ENCODE peak calls at places on chromosome 7, in six cellular contexts. P is GM23338, L is H1, I is K562, E is HepG2, Y is GM12878. V is an unnamed sample.

GRCh38 chr7:4236389-4236788 is 445.7 kb upstream of the FOXK1 start:
- DNase-seq in P (no peak), I (no peak), Y (no peak), E (no peak), L (no peak), V (no peak)

GRCh38 chr7:113207441-113207840 is 89.1 kb upstream of the SMIM30 start:
- DNase-seq in P (no peak), I (no peak), Y (no peak), L (no peak), E (no peak), V (no peak)

GRCh38 chr7:148261996-148262688 is 328.4 kb upstream of the C7orf33 start:
- DNase-seq in L (no peak), P (peak; percentile 9), I (no peak), Y (no peak), E (no peak), V (no peak)

GRCh38 chr7:158021836-158022235 is 565.8 kb downstream of the PTPRN2 start:
- DNase-seq in E (no peak), L (no peak), I (no peak), Y (no peak), P (no peak), V (no peak)

GRCh38 chr7:391961-392524 is 102.1 kb downstream of the FOXL3 start:
- DNase-seq in Y (no peak), L (no peak), I (peak; percentile 49), P (no peak), E (no peak), V (peak; percentile 6)

GRCh38 chr7:142782922-142783900 is 12.4 kb downstream of the PRSS2 start:
- DNase-seq in E (peak; percentile 83), L (peak; percentile 88), P (peak; percentile 97), Y (peak; percentile 66), I (peak; percentile 96), V (peak; percentile 91)

GRCh38 chr7:24436131-24436920 is 136.9 kb upstream of the PALS2 start:
- DNase-seq in E (no peak), Y (no peak), P (peak; percentile 80), I (no peak), L (peak; percentile 17), V (no peak)

GRCh38 chr7:134651991-134652390 is 5.3 kb downstream of the BPGM start:
- DNase-seq in L (no peak), P (no peak), I (no peak), E (no peak), Y (no peak), V (no peak)

GRCh38 chr7:17681965-17682364 is 258.3 kb downstream of the SNX13 start:
- DNase-seq in I (no peak), L (no peak), E (no peak), Y (no peak), P (no peak), V (no peak)

GRCh38 chr7:33760146-33760545 is 145.2 kb upstream of the BMPER start:
- DNase-seq in P (no peak), L (no peak), I (no peak), E (no peak), Y (no peak), V (no peak)

GRCh38 chr7:30851651-30852359 is 59.8 kb upstream of the AQP1 start:
- DNase-seq in P (peak; percentile 13), I (no peak), L (no peak), Y (no peak), E (no peak), V (no peak)
- TF ChIP-seq CREB1 in P (no peak), I (no peak), L (no peak), Y (no peak), E (no peak), V (no peak)

GRCh38 chr7:2288503-2288902 is 25.7 kb downstream of the SNX8 start:
- DNase-seq in Y (no peak), I (no peak), L (no peak), P (no peak), E (no peak), V (no peak)
- TF ChIP-seq CREB1 in Y (peak; percentile 25), I (no peak), L (no peak), P (no peak), E (no peak), V (no peak)

DNA sequence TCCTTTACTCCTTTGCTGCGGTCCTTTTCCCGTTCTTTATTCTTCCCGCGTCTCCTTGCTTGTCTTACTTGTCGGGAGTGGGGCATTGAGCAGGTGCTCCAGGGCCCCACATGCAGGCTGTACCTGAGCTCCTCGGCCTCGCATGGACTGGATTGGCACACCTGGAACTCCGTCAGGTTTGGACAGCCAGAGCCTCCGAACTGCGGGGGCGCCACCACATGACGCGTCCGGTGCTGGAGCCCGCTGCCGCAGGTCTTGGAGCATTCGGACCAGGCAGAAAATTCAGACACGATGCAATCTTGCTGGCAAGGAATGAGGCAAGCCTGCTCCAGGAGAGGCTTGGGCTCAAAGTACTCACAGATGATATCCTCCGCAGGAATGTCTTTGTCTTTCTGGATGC is 195.7 kb downstream of the THSD7A start:
- DNase-seq in Y (no peak), I (no peak), E (no peak), L (no peak), P (peak; percentile 27), V (peak; percentile 17)
- TF ChIP-seq CREB1 in Y (no peak), I (no peak), E (no peak), L (no peak), P (no peak), V (no peak)

GRCh38 chr7:92725161-92725925 is 111.0 kb downstream of the CDK6 start:
- DNase-seq in L (no peak), E (no peak), I (no peak), Y (no peak), P (no peak), V (no peak)
- TF ChIP-seq CREB1 in L (no peak), E (no peak), I (no peak), Y (no peak), P (no peak), V (no peak)

GRCh38 chr7:100675581-100676350 is 2.2 kb downstream of the GNB2 start:
- DNase-seq in P (peak; percentile 80), L (no peak), E (no peak), Y (peak; percentile 34), I (peak; percentile 91), V (peak; percentile 75)
- TF ChIP-seq CREB1 in P (peak; percentile 66), L (peak; percentile 71), E (no peak), Y (peak; percentile 54), I (no peak), V (no peak)